ENCODE peak calls at places on chromosomes 1 and 21, in ten cellular contexts. U, J, W, M, F, P, D, R, Z and T are unnamed samples.

GRCh38 chr1:114094303-114094663 is 59.4 kb downstream of the SYT6 start:
- DNase-seq in U (no peak), J (no peak), W (no peak), M (no peak), F (peak; percentile 49), P (no peak), D (peak; percentile 26), R (no peak), Z (no peak), T (no peak)

GRCh38 chr21:46206163-46207005 is 22.1 kb upstream of the SPATC1L start:
- DNase-seq in U (no peak), J (no peak), W (no peak), M (no peak), F (no peak), P (no peak), D (no peak), R (no peak), Z (no peak), T (no peak)

GRCh38 chr1:17059391-17060128 is 5.7 kb upstream of the SDHB start:
- DNase-seq in U (no peak), J (peak; percentile 79), W (peak; percentile 19), M (peak; percentile 50), F (peak; percentile 20), P (peak; percentile 72), D (peak; percentile 71), R (peak; percentile 30), Z (peak; percentile 44), T (peak; percentile 51)

GRCh38 chr1:9150582-9151290 is 21.8 kb upstream of the GPR157 start:
- DNase-seq in U (no peak), J (no peak), W (peak; percentile 46), M (peak; percentile 79), F (peak; percentile 40), P (no peak), D (peak; percentile 72), R (no peak), Z (peak; percentile 33), T (no peak)

GRCh38 chr1:199979071-199979470 is 48.4 kb upstream of the NR5A2 start:
- DNase-seq in U (no peak), J (no peak), W (no peak), M (no peak), F (no peak), P (no peak), D (no peak), R (no peak), Z (no peak), T (no peak)

GRCh38 chr1:37098196-37098595 is 63.9 kb upstream of the GRIK3 start:
- DNase-seq in U (no peak), J (no peak), W (no peak), M (no peak), F (no peak), P (no peak), D (no peak), R (no peak), Z (no peak), T (no peak)

GRCh38 chr1:9406111-9406510 is 113.4 kb downstream of the SPSB1 start:
- DNase-seq in U (no peak), J (no peak), W (no peak), M (no peak), F (no peak), P (no peak), D (no peak), R (no peak), Z (no peak), T (no peak)

GRCh38 chr1:45455162-45455561 is 35.8 kb downstream of the TESK2 start:
- DNase-seq in U (no peak), J (no peak), W (no peak), M (no peak), F (no peak), P (no peak), D (peak; percentile 8), R (no peak), Z (no peak), T (no peak)

GRCh38 chr1:43858324-43858723 is 75.3 kb upstream of the ARTN start:
- DNase-seq in U (no peak), J (peak; percentile 57), W (peak; percentile 62), M (no peak), F (peak; percentile 62), P (no peak), D (peak; percentile 99), R (no peak), Z (peak; percentile 92), T (peak; percentile 84)

GRCh38 chr1:59092126-59092525 is 204.8 kb upstream of the FGGY start:
- DNase-seq in U (no peak), J (no peak), W (no peak), M (no peak), F (no peak), P (no peak), D (peak; percentile 50), R (no peak), Z (no peak), T (no peak)

GRCh38 chr1:15742339-15742801 is at the start of gene TMEM82:
- DNase-seq in U (no peak), J (peak; percentile 67), W (peak; percentile 18), M (no peak), F (no peak), P (no peak), D (no peak), R (no peak), Z (no peak), T (no peak)

GRCh38 chr1:110319332-110320167 is 19.6 kb upstream of the RBM15 start:
- DNase-seq in U (no peak), J (no peak), W (no peak), M (no peak), F (no peak), P (no peak), D (no peak), R (no peak), Z (no peak), T (no peak)

GRCh38 chr1:110320168-110320518 is 19.0 kb upstream of the RBM15 start:
- DNase-seq in U (no peak), J (no peak), W (no peak), M (no peak), F (no peak), P (no peak), D (no peak), R (no peak), Z (no peak), T (no peak)

GRCh38 chr1:110324667-110325066 is 14.5 kb upstream of the RBM15 start:
- DNase-seq in U (no peak), J (no peak), W (no peak), M (no peak), F (no peak), P (no peak), D (no peak), R (no peak), Z (no peak), T (no peak)

GRCh38 chr1:110321045-110321444 is 18.1 kb upstream of the RBM15 start:
- DNase-seq in U (no peak), J (no peak), W (no peak), M (no peak), F (no peak), P (no peak), D (no peak), R (no peak), Z (no peak), T (no peak)

GRCh38 chr1:110321846-110322245 is 17.3 kb upstream of the RBM15 start:
- DNase-seq in U (no peak), J (no peak), W (no peak), M (no peak), F (no peak), P (no peak), D (no peak), R (no peak), Z (no peak), T (no peak)
- TF ChIP-seq POLR2A in U (no peak), J (no peak), W (no peak), M (no peak), F (no peak), P (no peak), D (no peak), R (no peak), Z (no peak), T (no peak)

GRCh38 chr1:210723646-210724045 is 394.9 kb downstream of the HHAT start:
- DNase-seq in U (no peak), J (no peak), W (no peak), M (no peak), F (no peak), P (no peak), D (no peak), R (no peak), Z (no peak), T (no peak)

GRCh38 chr1:210726621-210727020 is 397.9 kb downstream of the HHAT start:
- DNase-seq in U (no peak), J (peak; percentile 75), W (no peak), M (no peak), F (peak; percentile 9), P (no peak), D (peak; percentile 18), R (no peak), Z (peak; percentile 36), T (no peak)

GRCh38 chr1:210727709-210728108 is 399.0 kb downstream of the HHAT start:
- DNase-seq in U (no peak), J (no peak), W (no peak), M (no peak), F (no peak), P (no peak), D (no peak), R (no peak), Z (no peak), T (no peak)

GRCh38 chr1:210722410-210723081 is 393.8 kb downstream of the HHAT start:
- DNase-seq in U (no peak), J (no peak), W (no peak), M (no peak), F (no peak), P (no peak), D (no peak), R (no peak), Z (no peak), T (no peak)

DNA sequence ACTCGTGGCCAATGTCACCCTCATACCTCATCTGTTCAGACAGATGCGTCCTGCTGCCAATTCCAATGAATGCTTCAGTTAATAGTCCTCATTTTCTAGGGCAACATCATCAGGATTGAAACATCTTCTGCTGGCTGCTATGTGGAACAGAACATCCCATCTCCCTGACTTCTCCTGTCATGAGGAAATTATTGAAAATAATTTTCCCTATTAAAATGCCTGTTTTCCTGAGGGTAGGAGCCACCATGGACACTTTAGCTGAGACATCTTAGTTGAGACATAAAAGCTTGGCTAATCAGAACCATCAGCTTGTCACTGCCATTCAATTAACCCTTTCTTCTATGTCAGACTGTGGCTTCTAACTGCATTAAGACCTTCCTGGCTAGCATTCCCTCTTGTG is 396.1 kb downstream of the HHAT start:
- DNase-seq in U (no peak), J (no peak), W (no peak), M (no peak), F (no peak), P (no peak), D (no peak), R (no peak), Z (no peak), T (no peak)
- TF ChIP-seq POLR2A in U (no peak), J (no peak), W (no peak), M (no peak), F (no peak), P (no peak), D (no peak), R (no peak), Z (no peak), T (no peak)

GRCh38 chr1:112514901-112515300 is 6.1 kb downstream of the WNT2B start:
- DNase-seq in U (no peak), J (no peak), W (no peak), M (no peak), F (no peak), P (no peak), D (no peak), R (no peak), Z (no peak), T (no peak)
- TF ChIP-seq POLR2A in U (no peak), J (no peak), W (no peak), M (no peak), F (no peak), P (no peak), D (no peak), R (no peak), Z (no peak), T (no peak)

GRCh38 chr1:154937051-154937987 is 800 bp upstream of the PMVK start:
- DNase-seq in U (peak; percentile 98), J (peak; percentile 89), W (peak; percentile 89), M (peak; percentile 92), F (peak; percentile 85), P (peak; percentile 94), D (peak; percentile 97), R (peak; percentile 82), Z (peak; percentile 91), T (peak; percentile 87)
- TF ChIP-seq POLR2A in U (no peak), J (no peak), W (peak; percentile 67), M (peak; percentile 22), F (peak; percentile 84), P (peak; percentile 36), D (peak; percentile 66), R (peak; percentile 28), Z (peak; percentile 63), T (peak; percentile 13)